ENCODE peak calls at places on chromosomes 1 and 21, in six cellular contexts. One of them, this sample, is unnamed.

GRCh38 chr1:62621907-62622306 is 24.6 kb downstream of the ANGPTL3 start:
- DNase-seq in H9: no peak
- DNase-seq in mesenchymal stem cell: peak; percentile 97
- DNase-seq in IMR-90: peak; percentile 95
- DNase-seq in trophoblast cell: peak; percentile 97
- DNase-seq in H1: no peak
- DNase-seq in this sample: no peak

GRCh38 chr1:48232722-48233121 is 10.2 kb downstream of the SLC5A9 start:
- DNase-seq in mesenchymal stem cell: no peak
- DNase-seq in H9: no peak
- DNase-seq in trophoblast cell: no peak
- DNase-seq in H1: no peak
- DNase-seq in IMR-90: no peak
- DNase-seq in this sample: no peak

GRCh38 chr1:190124068-190124467 is 353.6 kb downstream of the BRINP3 start:
- DNase-seq in H1: no peak
- DNase-seq in mesenchymal stem cell: no peak
- DNase-seq in trophoblast cell: no peak
- DNase-seq in IMR-90: peak; percentile 8
- DNase-seq in H9: no peak
- DNase-seq in this sample: no peak

GRCh38 chr21:31558839-31559367 is 100.6 kb upstream of the SOD1 start:
- DNase-seq in trophoblast cell: peak; percentile 94
- DNase-seq in H1: peak; percentile 92
- DNase-seq in mesenchymal stem cell: peak; percentile 95
- DNase-seq in H9: peak; percentile 97
- DNase-seq in IMR-90: peak; percentile 76
- DNase-seq in this sample: peak; percentile 96

GRCh38 chr1:172973424-172973823 is 77.3 kb downstream of the TNFSF18 start:
- DNase-seq in H1: no peak
- DNase-seq in H9: no peak
- DNase-seq in trophoblast cell: peak; percentile 40
- DNase-seq in mesenchymal stem cell: no peak
- DNase-seq in IMR-90: no peak
- DNase-seq in this sample: no peak

GRCh38 chr1:1917304-1917976 is 1.6 kb downstream of the TMEM52 start:
- DNase-seq in H9: peak; percentile 25
- DNase-seq in mesenchymal stem cell: no peak
- DNase-seq in IMR-90: no peak
- DNase-seq in H1: no peak
- DNase-seq in trophoblast cell: no peak
- DNase-seq in this sample: no peak

GRCh38 chr1:5297199-5297877 is 642.9 kb downstream of the AJAP1 start:
- DNase-seq in mesenchymal stem cell: no peak
- DNase-seq in H1: no peak
- DNase-seq in trophoblast cell: no peak
- DNase-seq in IMR-90: no peak
- DNase-seq in H9: no peak
- DNase-seq in this sample: no peak

GRCh38 chr21:28235169-28235892 is 757.3 kb downstream of the LTN1 start:
- DNase-seq in H9: peak; percentile 53
- DNase-seq in IMR-90: no peak
- DNase-seq in mesenchymal stem cell: no peak
- DNase-seq in H1: no peak
- DNase-seq in trophoblast cell: no peak
- DNase-seq in this sample: no peak

GRCh38 chr1:76802094-76802493 is 65.2 kb upstream of the ST6GALNAC5 start:
- DNase-seq in H9: no peak
- DNase-seq in trophoblast cell: no peak
- DNase-seq in H1: no peak
- DNase-seq in IMR-90: no peak
- DNase-seq in mesenchymal stem cell: no peak
- DNase-seq in this sample: no peak

GRCh38 chr1:36387141-36387949 is 1.6 kb upstream of the STK40 start:
- DNase-seq in H9: no peak
- DNase-seq in IMR-90: peak; percentile 76
- DNase-seq in mesenchymal stem cell: peak; percentile 95
- DNase-seq in H1: no peak
- DNase-seq in trophoblast cell: peak; percentile 88
- DNase-seq in this sample: peak; percentile 52

GRCh38 chr1:107935396-107936064 is 29.4 kb downstream of the VAV3 start:
- DNase-seq in H1: no peak
- DNase-seq in mesenchymal stem cell: no peak
- DNase-seq in H9: no peak
- DNase-seq in IMR-90: no peak
- DNase-seq in trophoblast cell: no peak
- DNase-seq in this sample: no peak

GRCh38 chr1:166489670-166490436 is 323.1 kb upstream of the FAM78B start:
- DNase-seq in trophoblast cell: peak; percentile 75
- DNase-seq in IMR-90: no peak
- DNase-seq in H1: no peak
- DNase-seq in mesenchymal stem cell: peak; percentile 1
- DNase-seq in H9: no peak
- DNase-seq in this sample: no peak

GRCh38 chr1:232868793-232869491 is 63.7 kb downstream of the MAP10 start:
- DNase-seq in mesenchymal stem cell: peak; percentile 73
- DNase-seq in trophoblast cell: peak; percentile 76
- DNase-seq in IMR-90: peak; percentile 83
- DNase-seq in H1: no peak
- DNase-seq in H9: no peak
- DNase-seq in this sample: no peak

GRCh38 chr1:24558902-24559791 is 3.3 kb downstream of the NCMAP start:
- DNase-seq in IMR-90: peak; percentile 82
- DNase-seq in trophoblast cell: no peak
- DNase-seq in H1: no peak
- DNase-seq in mesenchymal stem cell: peak; percentile 84
- DNase-seq in H9: peak; percentile 74
- DNase-seq in this sample: no peak

GRCh38 chr1:112954945-112955677 is 885 bp downstream of the SLC16A1 start:
- DNase-seq in trophoblast cell: peak; percentile 76
- DNase-seq in IMR-90: peak; percentile 61
- DNase-seq in mesenchymal stem cell: peak; percentile 73
- DNase-seq in H9: peak; percentile 87
- DNase-seq in H1: peak; percentile 43
- DNase-seq in this sample: peak; percentile 61

GRCh38 chr1:203796223-203796747 is 862 bp downstream of the ZBED6 start:
- DNase-seq in IMR-90: peak; percentile 26
- DNase-seq in trophoblast cell: peak; percentile 40
- DNase-seq in H9: peak; percentile 43
- DNase-seq in mesenchymal stem cell: peak; percentile 66
- DNase-seq in H1: no peak
- DNase-seq in this sample: no peak

GRCh38 chr1:184276416-184276815 is 110.4 kb upstream of the C1orf21 start:
- DNase-seq in mesenchymal stem cell: no peak
- DNase-seq in IMR-90: peak; percentile 43
- DNase-seq in trophoblast cell: peak; percentile 42
- DNase-seq in H1: no peak
- DNase-seq in H9: no peak
- DNase-seq in this sample: no peak

GRCh38 chr21:20999567-21000169 is 1.5 kb downstream of the NCAM2 start:
- DNase-seq in IMR-90: peak; percentile 49
- DNase-seq in H9: peak; percentile 32
- DNase-seq in trophoblast cell: peak; percentile 74
- DNase-seq in mesenchymal stem cell: peak; percentile 51
- DNase-seq in H1: no peak
- DNase-seq in this sample: peak; percentile 49

GRCh38 chr1:29830916-29831315 is 594.6 kb downstream of the PTPRU start:
- DNase-seq in H1: no peak
- DNase-seq in trophoblast cell: no peak
- DNase-seq in IMR-90: no peak
- DNase-seq in H9: no peak
- DNase-seq in mesenchymal stem cell: no peak
- DNase-seq in this sample: no peak

GRCh38 chr1:173405758-173406344 is 71.3 kb upstream of the PRDX6 start:
- DNase-seq in trophoblast cell: peak; percentile 91
- DNase-seq in H9: no peak
- DNase-seq in mesenchymal stem cell: peak; percentile 56
- DNase-seq in H1: no peak
- DNase-seq in IMR-90: peak; percentile 83
- DNase-seq in this sample: no peak

GRCh38 chr1:157448666-157449065 is 103.6 kb downstream of the FCRL5 start:
- DNase-seq in H9: no peak
- DNase-seq in trophoblast cell: no peak
- DNase-seq in mesenchymal stem cell: no peak
- DNase-seq in IMR-90: no peak
- DNase-seq in H1: no peak
- DNase-seq in this sample: no peak

GRCh38 chr1:150513275-150513885 is 2.2 kb upstream of the FALEC start:
- DNase-seq in mesenchymal stem cell: peak; percentile 37
- DNase-seq in H1: no peak
- DNase-seq in IMR-90: no peak
- DNase-seq in H9: no peak
- DNase-seq in trophoblast cell: no peak
- DNase-seq in this sample: no peak

GRCh38 chr1:26529655-26530539 is at the start of gene RPS6KA1:
- DNase-seq in H1: no peak
- DNase-seq in mesenchymal stem cell: peak; percentile 58
- DNase-seq in trophoblast cell: peak; percentile 74
- DNase-seq in IMR-90: peak; percentile 11
- DNase-seq in H9: peak; percentile 82
- DNase-seq in this sample: peak; percentile 78

GRCh38 chr1:109214695-109215623 is 1.2 kb downstream of the SARS1 start:
- DNase-seq in IMR-90: peak; percentile 95
- DNase-seq in H1: no peak
- DNase-seq in H9: no peak
- DNase-seq in mesenchymal stem cell: peak; percentile 91
- DNase-seq in trophoblast cell: peak; percentile 69
- DNase-seq in this sample: no peak

GRCh38 chr1:33347650-33347992 is 26.7 kb upstream of the A3GALT2 start:
- DNase-seq in H1: no peak
- DNase-seq in mesenchymal stem cell: no peak
- DNase-seq in IMR-90: peak; percentile 27
- DNase-seq in H9: no peak
- DNase-seq in trophoblast cell: no peak
- DNase-seq in this sample: no peak

GRCh38 chr1:30446100-30446499 is 277.3 kb downstream of the MATN1 start:
- DNase-seq in mesenchymal stem cell: no peak
- DNase-seq in H1: no peak
- DNase-seq in trophoblast cell: no peak
- DNase-seq in IMR-90: no peak
- DNase-seq in H9: peak; percentile 17
- DNase-seq in this sample: no peak

GRCh38 chr1:232923739-232924386 is 26.5 kb upstream of the NTPCR start:
- DNase-seq in H1: no peak
- DNase-seq in IMR-90: peak; percentile 44
- DNase-seq in H9: no peak
- DNase-seq in mesenchymal stem cell: peak; percentile 18
- DNase-seq in trophoblast cell: no peak
- DNase-seq in this sample: no peak

GRCh38 chr1:91583326-91583755 is 82.7 kb downstream of the CDC7 start:
- DNase-seq in H1: no peak
- DNase-seq in mesenchymal stem cell: peak; percentile 60
- DNase-seq in IMR-90: peak; percentile 99
- DNase-seq in trophoblast cell: no peak
- DNase-seq in H9: no peak
- DNase-seq in this sample: no peak

GRCh38 chr1:55305735-55306134 is 90.6 kb upstream of the USP24 start:
- DNase-seq in H1: no peak
- DNase-seq in IMR-90: peak; percentile 39
- DNase-seq in H9: no peak
- DNase-seq in trophoblast cell: peak; percentile 68
- DNase-seq in mesenchymal stem cell: peak; percentile 46
- DNase-seq in this sample: no peak

GRCh38 chr1:203462878-203463277 is 12.7 kb upstream of the PRELP start:
- DNase-seq in H1: no peak
- DNase-seq in IMR-90: peak; percentile 79
- DNase-seq in H9: no peak
- DNase-seq in mesenchymal stem cell: peak; percentile 81
- DNase-seq in trophoblast cell: peak; percentile 41
- DNase-seq in this sample: no peak

GRCh38 chr1:53962395-53962794 is 16.2 kb downstream of the LRRC42 start:
- DNase-seq in H1: no peak
- DNase-seq in H9: no peak
- DNase-seq in trophoblast cell: no peak
- DNase-seq in mesenchymal stem cell: no peak
- DNase-seq in IMR-90: no peak
- DNase-seq in this sample: no peak

GRCh38 chr1:146046664-146047063 is 25.1 kb upstream of the HJV start:
- DNase-seq in H1: no peak
- DNase-seq in mesenchymal stem cell: no peak
- DNase-seq in IMR-90: no peak
- DNase-seq in trophoblast cell: no peak
- DNase-seq in H9: no peak
- DNase-seq in this sample: no peak
- H3K9ac ChIP-seq in H1: no peak overlapping the region
- H3K9ac ChIP-seq in mesenchymal stem cell: no peak overlapping the region
- H3K9ac ChIP-seq in IMR-90: no peak overlapping the region
- H3K9ac ChIP-seq in trophoblast cell: no peak overlapping the region
- H3K9ac ChIP-seq in H9: no peak overlapping the region
- H3K9ac ChIP-seq in this sample: no peak overlapping the region

DNA sequence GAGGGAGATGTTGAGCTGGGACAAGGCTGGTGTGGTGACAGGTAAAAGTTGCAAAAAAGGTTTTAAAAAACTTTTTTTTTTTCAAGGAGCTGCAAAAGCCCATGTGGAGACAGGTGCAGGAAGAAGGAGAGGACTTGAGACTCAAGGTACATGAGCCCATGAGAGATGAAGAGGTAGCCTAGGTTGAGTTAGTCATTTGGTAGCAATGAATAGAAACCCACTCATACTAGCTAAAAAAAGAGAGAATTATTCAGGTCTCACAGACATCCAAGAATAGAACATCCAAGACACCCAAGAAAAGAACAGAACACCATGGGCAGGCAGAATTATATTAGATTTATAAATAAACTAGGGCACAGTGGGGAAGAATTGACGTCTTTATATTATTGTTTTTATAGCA is 65.1 kb downstream of the PCP4 start:
- DNase-seq in trophoblast cell: no peak
- DNase-seq in H1: no peak
- DNase-seq in IMR-90: no peak
- DNase-seq in H9: no peak
- DNase-seq in mesenchymal stem cell: no peak
- DNase-seq in this sample: no peak
- H4K91ac ChIP-seq in trophoblast cell: no peak overlapping the region
- H4K91ac ChIP-seq in H1: no peak overlapping the region
- H4K91ac ChIP-seq in IMR-90: no peak overlapping the region
- H4K91ac ChIP-seq in H9: no peak overlapping the region
- H4K91ac ChIP-seq in mesenchymal stem cell: no peak overlapping the region
- H4K91ac ChIP-seq in this sample: no peak overlapping the region

GRCh38 chr1:28088168-28088961 is at the start of gene EYA3:
- DNase-seq in IMR-90: peak; percentile 98
- DNase-seq in trophoblast cell: peak; percentile 99
- DNase-seq in mesenchymal stem cell: peak; percentile 98
- DNase-seq in H9: peak; percentile 100
- DNase-seq in H1: peak; percentile 94
- DNase-seq in this sample: peak; percentile 95
- H3K9ac ChIP-seq in IMR-90: peak within 1 kb of the TSS; percentile 88
- H3K9ac ChIP-seq in trophoblast cell: peak within 1 kb of the TSS; percentile 86
- H3K9ac ChIP-seq in mesenchymal stem cell: peak within 1 kb of the TSS; percentile 94
- H3K9ac ChIP-seq in H9: peak within 1 kb of the TSS; percentile 94
- H3K9ac ChIP-seq in H1: peak within 1 kb of the TSS; percentile 87
- H3K9ac ChIP-seq in this sample: peak within 1 kb of the TSS; percentile 93

GRCh38 chr21:36141513-36141925 is 6.6 kb downstream of the CBR3 start:
- DNase-seq in H9: peak; percentile 92
- DNase-seq in mesenchymal stem cell: peak; percentile 83
- DNase-seq in H1: peak; percentile 70
- DNase-seq in IMR-90: peak; percentile 89
- DNase-seq in trophoblast cell: peak; percentile 100
- DNase-seq in this sample: peak; percentile 78
- H4K91ac ChIP-seq in H9: no peak overlapping the region
- H4K91ac ChIP-seq in mesenchymal stem cell: no peak overlapping the region
- H4K91ac ChIP-seq in H1: no peak overlapping the region
- H4K91ac ChIP-seq in IMR-90: no peak overlapping the region
- H4K91ac ChIP-seq in trophoblast cell: no peak overlapping the region
- H4K91ac ChIP-seq in this sample: no peak overlapping the region

This sample was measured in neuronal stem cell.